ENCODE peak calls at places on chromosomes 2 and 18, in seven cellular contexts. R, Z, E, Q, X, O and S are unnamed samples.
A peak's percentile ranks its signal among the peaks of the same experiment; 100 is the strongest.

GRCh38 chr2:154443919-154444318 is 254.6 kb upstream of the KCNJ3 start:
- DNase-seq in R (no peak), Z (no peak), E (no peak), Q (no peak), X (no peak), O (no peak), S (no peak)

GRCh38 chr2:187150667-187151066 is 297.4 kb downstream of the CALCRL start:
- DNase-seq in R (no peak), Z (peak; percentile 19), E (peak; percentile 65), Q (no peak), X (peak; percentile 7), O (no peak), S (peak; percentile 11)

GRCh38 chr18:12422936-12423335 is 15.2 kb downstream of the PRELID3A start:
- DNase-seq in R (no peak), Z (no peak), E (no peak), Q (no peak), X (no peak), O (no peak), S (no peak)

GRCh38 chr18:8615397-8616025 is 6.3 kb downstream of the RAB12 start:
- DNase-seq in R (peak; percentile 55), Z (peak; percentile 95), E (peak; percentile 95), Q (no peak), X (peak; percentile 95), O (peak; percentile 38), S (peak; percentile 92)

GRCh38 chr2:100589527-100589926 is 26.7 kb downstream of the PDCL3 start:
- DNase-seq in R (no peak), Z (peak; percentile 24), E (no peak), Q (no peak), X (no peak), O (no peak), S (no peak)

GRCh38 chr2:235958221-235958620 is 210.0 kb downstream of the GBX2 start:
- DNase-seq in R (no peak), Z (no peak), E (no peak), Q (no peak), X (no peak), O (no peak), S (no peak)

GRCh38 chr18:61333746-61334490 is 688 bp downstream of the CDH20 start:
- DNase-seq in R (no peak), Z (peak; percentile 10), E (peak; percentile 24), Q (no peak), X (no peak), O (no peak), S (peak; percentile 52)

GRCh38 chr18:66601649-66602048 is 2.2 kb downstream of the CDH19 start:
- DNase-seq in R (no peak), Z (no peak), E (no peak), Q (no peak), X (no peak), O (no peak), S (no peak)

GRCh38 chr2:81389203-81389602 is 1084.7 kb upstream of the LRRTM1 start:
- DNase-seq in R (no peak), Z (peak; percentile 0), E (no peak), Q (no peak), X (no peak), O (no peak), S (no peak)

GRCh38 chr2:154532004-154532403 is 166.5 kb upstream of the KCNJ3 start:
- DNase-seq in R (no peak), Z (no peak), E (no peak), Q (no peak), X (no peak), O (no peak), S (no peak)

GRCh38 chr2:42342061-42342794 is 18.8 kb downstream of the COX7A2L start:
- DNase-seq in R (no peak), Z (peak; percentile 97), E (peak; percentile 92), Q (peak; percentile 61), X (peak; percentile 93), O (no peak), S (peak; percentile 92)

GRCh38 chr2:202105025-202105424 is 32.0 kb downstream of the KIAA2012 start:
- DNase-seq in R (no peak), Z (no peak), E (no peak), Q (no peak), X (no peak), O (no peak), S (no peak)

GRCh38 chr2:231934441-231935206 is 8.4 kb upstream of the NPPC start:
- DNase-seq in R (no peak), Z (no peak), E (no peak), Q (no peak), X (no peak), O (no peak), S (no peak)

GRCh38 chr2:107634172-107634571 is 192.5 kb upstream of the RGPD4 start:
- DNase-seq in R (no peak), Z (no peak), E (no peak), Q (no peak), X (peak; percentile 1), O (no peak), S (no peak)

GRCh38 chr2:669323-669722 is 7.9 kb downstream of the TMEM18 start:
- DNase-seq in R (no peak), Z (peak; percentile 68), E (peak; percentile 71), Q (no peak), X (peak; percentile 28), O (no peak), S (peak; percentile 53)

GRCh38 chr2:176643711-176644110 is 374.5 kb downstream of the MTX2 start:
- DNase-seq in R (no peak), Z (peak; percentile 53), E (peak; percentile 55), Q (no peak), X (no peak), O (no peak), S (peak; percentile 21)

GRCh38 chr2:29394311-29394710 is 279.1 kb downstream of the CLIP4 start:
- DNase-seq in R (no peak), Z (no peak), E (no peak), Q (no peak), X (no peak), O (no peak), S (no peak)

GRCh38 chr2:68771211-68771721 is 36.7 kb downstream of the ARHGAP25 start:
- DNase-seq in R (no peak), Z (no peak), E (peak; percentile 68), Q (no peak), X (no peak), O (no peak), S (no peak)

DNA sequence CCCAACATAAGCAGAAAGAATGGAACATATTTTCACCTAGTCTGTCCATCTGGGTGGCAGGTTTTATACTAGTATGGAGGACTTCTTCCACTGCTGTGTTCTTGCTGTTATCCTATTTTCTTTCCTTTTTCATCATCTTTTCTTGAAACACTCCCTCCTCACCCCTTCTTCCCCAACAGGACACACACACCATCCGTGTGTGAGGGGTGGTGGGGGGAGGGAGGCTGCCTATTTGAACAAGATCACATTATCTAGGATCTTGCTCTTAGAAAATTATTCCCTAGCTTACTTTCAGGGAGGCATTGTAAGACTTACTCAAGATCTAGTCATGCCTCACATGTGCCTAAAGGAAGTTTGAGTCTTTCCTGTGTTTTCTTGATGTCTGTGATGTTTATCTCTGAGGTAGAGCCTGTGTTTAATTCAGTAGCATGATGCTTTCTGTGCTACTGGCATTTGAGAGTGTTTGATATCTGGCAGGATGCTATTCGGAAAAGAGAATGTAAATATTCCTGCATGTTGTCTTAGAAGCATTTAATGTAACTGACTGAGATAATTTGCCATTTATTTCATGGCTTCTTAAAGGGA is 58.7 kb downstream of the GREB1L start:
- DNase-seq in R (no peak), Z (no peak), E (no peak), Q (no peak), X (no peak), O (no peak), S (no peak)
- H3K4me3 ChIP-seq in R (no peak overlapping the region), Z (no peak overlapping the region), E (no peak overlapping the region), Q (no peak overlapping the region), X (no peak overlapping the region), O (no peak overlapping the region), S (no peak overlapping the region)

GRCh38 chr2:159475793-159476192 is 140.6 kb downstream of the BAZ2B start:
- DNase-seq in R (no peak), Z (no peak), E (no peak), Q (no peak), X (no peak), O (no peak), S (no peak)
- TF ChIP-seq CTCF in R (no peak), Z (no peak), E (no peak), Q (no peak), X (no peak), O (no peak), S (no peak)

GRCh38 chr2:63790913-63791312 is 50.8 kb upstream of the UGP2 start:
- DNase-seq in R (peak; percentile 10), Z (peak; percentile 97), E (peak; percentile 93), Q (no peak), X (peak; percentile 84), O (no peak), S (peak; percentile 89)
- H3K4me3 ChIP-seq in R (no peak overlapping the region), Z (no peak overlapping the region), E (no peak overlapping the region), Q (no peak overlapping the region), X (no peak overlapping the region), O (no peak overlapping the region), S (no peak overlapping the region)

DNA sequence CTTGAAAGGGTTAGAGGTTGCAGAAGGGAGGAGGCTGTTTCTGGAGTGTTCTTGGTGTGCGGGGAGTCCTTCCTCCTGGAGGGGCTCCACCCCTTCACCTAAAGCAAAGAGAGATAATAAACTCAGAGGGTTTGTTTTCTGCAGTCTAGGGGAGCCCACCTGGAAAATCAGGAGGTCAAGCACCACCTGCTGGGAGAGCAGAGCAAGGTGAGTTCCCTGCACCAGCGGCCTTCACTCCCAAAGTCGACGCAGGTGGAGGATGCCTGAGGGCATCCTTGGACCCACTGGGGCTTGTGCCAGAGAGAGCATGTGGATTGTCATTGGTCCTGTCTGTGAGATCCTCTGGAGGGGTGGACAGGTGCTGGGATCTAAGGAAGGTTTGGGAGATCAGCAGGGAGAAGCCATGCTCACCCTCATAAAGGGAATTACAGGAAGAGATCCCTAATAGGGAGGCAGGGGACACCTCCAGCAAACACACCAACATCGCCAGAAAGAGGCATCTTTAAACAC is 116.7 kb downstream of the KCNF1 start:
- DNase-seq in R (no peak), Z (no peak), E (no peak), Q (no peak), X (no peak), O (no peak), S (no peak)
- TF ChIP-seq CTCF in R (no peak), Z (no peak), E (no peak), Q (peak; percentile 31), X (no peak), O (no peak), S (no peak)

GRCh38 chr2:196233808-196234501 is 62.6 kb upstream of the STK17B start:
- DNase-seq in R (no peak), Z (peak; percentile 36), E (no peak), Q (no peak), X (no peak), O (peak; percentile 31), S (no peak)
- H3K4me3 ChIP-seq in R (no peak overlapping the region), Z (no peak overlapping the region), E (no peak overlapping the region), Q (no peak overlapping the region), X (no peak overlapping the region), O (no peak overlapping the region), S (no peak overlapping the region)

GRCh38 chr2:105919826-105920225 is 175.1 kb downstream of the NCK2 start:
- DNase-seq in R (peak; percentile 12), Z (peak; percentile 60), E (peak; percentile 34), Q (no peak), X (peak; percentile 52), O (peak; percentile 44), S (peak; percentile 9)
- TF ChIP-seq CTCF in R (peak; percentile 8), Z (peak; percentile 55), E (peak; percentile 43), Q (peak; percentile 22), X (peak; percentile 46), O (peak; percentile 19), S (peak; percentile 17)